ENCODE peak calls at places on chromosomes 1 and 21, in six cellular contexts. D is NT2/D1; T is aorta; A is heart right ventricle; Q is SK-N-SH; X is CD8-positive, alpha-beta T cell. K is an unnamed sample. For H3K4me1, the result is how much of the 10 kb centered on the place peaks cover.

GRCh38 chr1:202639500-202639899 is 70.8 kb downstream of the SYT2 start:
- DNase-seq in D (no peak), T (no peak), A (no peak), Q (no peak), X (no peak), K (no peak)

GRCh38 chr1:174812656-174813055 is 187.1 kb upstream of the CACYBP start:
- DNase-seq in D (no peak), T (no peak), A (no peak), Q (no peak), X (no peak), K (no peak)

GRCh38 chr1:67134692-67135091 is at the start of gene C1orf141:
- DNase-seq in D (no peak), T (no peak), A (peak), Q (no peak), X (no peak), K (no peak)

GRCh38 chr1:76826072-76826827 is 41.0 kb upstream of the ST6GALNAC5 start:
- DNase-seq in D (no peak), T (no peak), A (no peak), Q (no peak), X (no peak), K (no peak)

GRCh38 chr1:214264196-214264595 is 16.8 kb upstream of the SMYD2 start:
- DNase-seq in D (peak), T (no peak), A (no peak), Q (no peak), X (no peak), K (no peak)

GRCh38 chr1:166628259-166628658 is 211.0 kb upstream of the POGK start:
- DNase-seq in D (no peak), T (no peak), A (no peak), Q (no peak), X (no peak), K (no peak)

GRCh38 chr1:185960377-185961151 is 226.4 kb downstream of the HMCN1 start:
- DNase-seq in D (no peak), T (no peak), A (peak), Q (no peak), X (no peak), K (peak)

GRCh38 chr1:113701429-113701828 is 57.9 kb downstream of the PHTF1 start:
- DNase-seq in D (peak), T (no peak), A (no peak), Q (no peak), X (no peak), K (no peak)

GRCh38 chr1:226029093-226029496 is 30.0 kb upstream of the SDE2 start:
- DNase-seq in D (no peak), T (no peak), A (no peak), Q (no peak), X (no peak), K (no peak)

GRCh38 chr1:151310986-151311385 is 16.2 kb downstream of the PI4KB start:
- DNase-seq in D (no peak), T (no peak), A (no peak), Q (no peak), X (no peak), K (no peak)

GRCh38 chr1:47438321-47439150 is 692 bp downstream of the FOXD2 start:
- DNase-seq in D (no peak), T (no peak), A (no peak), Q (no peak), X (peak), K (no peak)

GRCh38 chr1:53326598-53327182 is 1.2 kb downstream of the LRP8 start:
- DNase-seq in D (peak), T (peak), A (no peak), Q (peak), X (no peak), K (no peak)

GRCh38 chr1:3625151-3625907 is 514 bp downstream of the TPRG1L start:
- DNase-seq in D (no peak), T (no peak), A (peak), Q (peak), X (peak), K (no peak)

GRCh38 chr1:117179471-117179870 is 31.3 kb downstream of the VTCN1 start:
- DNase-seq in D (no peak), T (no peak), A (no peak), Q (no peak), X (no peak), K (no peak)

GRCh38 chr1:117176579-117176978 is 34.1 kb downstream of the VTCN1 start:
- DNase-seq in D (no peak), T (no peak), A (no peak), Q (no peak), X (no peak), K (no peak)

GRCh38 chr1:117180571-117180970 is 30.2 kb downstream of the VTCN1 start:
- DNase-seq in D (no peak), T (no peak), A (no peak), Q (no peak), X (no peak), K (no peak)

GRCh38 chr1:117177376-117177775 is 33.4 kb downstream of the VTCN1 start:
- DNase-seq in D (no peak), T (no peak), A (no peak), Q (no peak), X (no peak), K (no peak)

GRCh38 chr1:117178756-117179155 is 32.0 kb downstream of the VTCN1 start:
- DNase-seq in D (no peak), T (no peak), A (no peak), Q (no peak), X (no peak), K (no peak)
- H3K4me1 ChIP-seq in D (under half), T (under half), A (under half), Q (under half), X (under half), K (under half)

GRCh38 chr1:90922996-90923395 is 98.8 kb downstream of the ZNF644 start:
- DNase-seq in D (no peak), T (no peak), A (no peak), Q (no peak), X (no peak), K (no peak)

GRCh38 chr1:90924982-90925381 is 96.9 kb downstream of the ZNF644 start:
- DNase-seq in D (peak), T (no peak), A (no peak), Q (no peak), X (no peak), K (no peak)

GRCh38 chr1:90922202-90922601 is 99.6 kb downstream of the ZNF644 start:
- DNase-seq in D (no peak), T (no peak), A (no peak), Q (no peak), X (no peak), K (no peak)

GRCh38 chr1:90926971-90927370 is 94.9 kb downstream of the ZNF644 start:
- DNase-seq in D (peak), T (no peak), A (no peak), Q (no peak), X (no peak), K (no peak)

DNA sequence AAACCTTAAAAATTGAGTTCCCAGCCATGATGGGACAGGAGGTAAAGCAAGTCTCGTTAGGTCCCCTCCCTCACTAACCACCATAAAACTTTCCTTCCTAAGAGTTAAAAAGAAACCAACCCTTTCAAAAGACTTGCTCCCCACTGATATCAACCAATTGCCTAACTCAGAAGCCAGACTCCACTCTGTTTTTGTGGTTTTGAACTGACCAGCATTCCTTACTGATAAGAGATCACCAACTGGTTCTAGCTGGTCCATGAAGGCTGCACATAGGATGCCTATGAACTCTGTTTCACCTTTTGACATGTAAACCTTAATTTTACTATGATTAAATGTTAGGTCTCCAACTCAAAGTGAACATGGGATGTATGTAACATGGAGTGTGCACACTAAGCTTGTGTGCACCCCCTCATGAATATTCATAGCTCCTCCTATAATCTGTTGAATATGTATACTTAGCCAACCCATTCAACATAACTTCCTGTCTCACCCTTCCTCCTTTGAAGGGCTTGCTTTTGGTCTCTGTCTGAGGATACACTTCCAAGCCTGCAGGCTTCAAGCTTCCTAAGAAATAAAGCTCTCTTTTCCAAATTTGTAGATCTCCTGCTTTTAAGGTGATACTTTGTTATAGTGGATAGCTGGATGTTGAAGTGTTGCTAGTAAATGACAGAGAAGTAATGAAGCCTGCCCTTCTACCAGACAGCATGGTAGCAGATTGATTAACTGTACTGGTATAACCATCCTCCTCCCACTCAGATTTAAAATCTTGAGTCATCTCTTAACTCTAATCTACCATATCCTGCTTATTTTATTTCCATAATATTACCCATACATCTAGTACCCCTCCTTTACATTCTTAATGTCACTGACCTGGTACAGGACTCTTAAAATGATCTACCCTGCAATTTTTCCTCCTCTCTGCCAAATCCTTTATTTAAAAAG is 95.6 kb downstream of the ZNF644 start:
- DNase-seq in D (no peak), T (no peak), A (no peak), Q (no peak), X (no peak), K (no peak)
- H3K4me1 ChIP-seq in D (under half), T (under half), A (half or more), Q (under half), X (half or more), K (under half)

DNA sequence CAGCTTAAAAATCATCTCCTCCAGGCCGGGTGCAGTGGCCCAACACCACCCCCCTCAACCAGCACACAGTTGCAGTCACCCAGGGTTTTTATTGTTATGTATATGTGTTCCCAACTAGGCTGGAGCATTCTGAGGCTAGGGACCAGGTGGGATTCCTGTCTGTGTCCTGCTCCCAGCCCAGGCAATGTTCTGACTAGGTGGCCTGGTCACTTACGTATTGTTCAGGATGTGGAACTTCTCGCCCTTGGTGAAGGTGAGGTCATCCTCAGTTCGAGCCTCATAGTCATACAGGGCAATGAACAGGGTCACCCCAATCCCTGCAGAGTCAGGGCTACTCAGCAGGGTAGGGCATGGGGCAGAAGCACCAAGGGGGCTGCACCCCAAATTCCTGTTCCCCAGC is 12.2 kb downstream of the FGR start:
- DNase-seq in D (no peak), T (no peak), A (no peak), Q (no peak), X (no peak), K (no peak)
- H3K4me1 ChIP-seq in D (under half), T (under half), A (half or more), Q (under half), X (half or more), K (under half)

GRCh38 chr1:12149791-12150175 is 17.0 kb upstream of the TNFRSF1B start:
- DNase-seq in D (no peak), T (no peak), A (no peak), Q (no peak), X (no peak), K (no peak)
- H3K4me1 ChIP-seq in D (under half), T (under half), A (half or more), Q (under half), X (half or more), K (under half)

GRCh38 chr1:24319962-24320361 is 805 bp downstream of the GRHL3 start:
- DNase-seq in D (no peak), T (no peak), A (no peak), Q (no peak), X (no peak), K (no peak)
- H3K4me1 ChIP-seq in D (under half), T (under half), A (under half), Q (under half), X (under half), K (half or more)

GRCh38 chr1:155125511-155125945 is 2.1 kb upstream of the EFNA1 start:
- DNase-seq in D (no peak), T (no peak), A (no peak), Q (no peak), X (no peak), K (no peak)
- H3K4me1 ChIP-seq in D (under half), T (under half), A (under half), Q (under half), X (under half), K (half or more)

DNA sequence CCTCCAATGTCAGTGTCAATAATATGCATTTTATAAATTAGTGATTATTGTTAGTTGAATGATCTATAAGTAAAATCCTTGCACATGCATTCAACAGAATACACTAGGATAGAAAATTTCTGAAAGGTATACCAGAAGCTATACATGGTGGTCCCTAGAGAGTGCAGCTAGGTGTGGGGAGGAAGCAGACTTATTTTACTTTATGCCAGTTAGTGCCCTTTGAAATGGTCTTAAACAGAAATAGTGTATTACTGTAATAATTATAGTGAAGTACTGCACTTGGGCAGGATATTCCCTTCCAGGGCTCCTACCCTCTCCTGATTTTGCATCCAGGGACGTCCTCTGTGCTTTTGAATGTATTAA is 23.2 kb upstream of the WDR26 start:
- DNase-seq in D (no peak), T (no peak), A (no peak), Q (peak), X (no peak), K (no peak)
- H3K4me1 ChIP-seq in D (under half), T (under half), A (under half), Q (under half), X (under half), K (half or more)

DNA sequence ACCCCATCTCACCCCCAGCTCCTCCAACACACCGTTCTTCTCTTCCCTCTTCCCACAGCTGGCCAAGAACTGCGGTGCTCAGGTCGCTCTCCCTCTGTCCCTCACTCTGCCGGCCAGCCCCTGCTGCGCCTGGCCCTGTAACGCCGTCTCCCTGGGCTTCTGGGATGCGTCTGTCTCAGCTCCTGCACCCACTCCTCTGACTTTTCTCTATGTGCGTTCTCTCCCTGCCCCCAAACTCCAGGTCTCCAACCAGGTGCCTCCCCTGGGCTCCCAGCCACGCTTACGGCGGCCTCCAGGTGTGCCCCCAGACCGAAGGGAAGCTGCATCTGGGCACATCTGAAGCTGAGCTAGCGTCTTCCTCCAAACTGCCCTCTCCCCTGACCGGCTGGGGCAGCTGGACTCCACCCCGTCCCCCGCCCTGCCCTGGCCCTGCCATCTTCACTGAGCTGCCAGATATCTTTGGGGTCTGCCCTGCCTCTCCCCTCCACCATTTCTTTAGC is 2.6 kb downstream of the KRTAP10-12 start:
- DNase-seq in D (no peak), T (no peak), A (no peak), Q (peak), X (no peak), K (no peak)
- H3K4me1 ChIP-seq in D (half or more), T (under half), A (under half), Q (under half), X (under half), K (under half)

GRCh38 chr1:89836997-89837909 is 16.4 kb downstream of the LRRC8D start:
- DNase-seq in D (no peak), T (no peak), A (no peak), Q (no peak), X (no peak), K (no peak)
- H3K4me1 ChIP-seq in D (under half), T (under half), A (under half), Q (under half), X (under half), K (under half)

K was measured in suprapubic skin.